ENCODE peak calls at places on chromosomes 7 and 10, in four cellular contexts. A, H, O and V are unnamed samples.

GRCh38 chr7:101680406-101681145 is 51.5 kb upstream of the MYL10 start:
- DNase-seq in A (no peak), H (no peak), O (no peak), V (no peak)

GRCh38 chr10:100625821-100626220 is 90.1 kb downstream of the HIF1AN start:
- DNase-seq in A (no peak), H (no peak), O (no peak), V (no peak)

GRCh38 chr7:39554583-39555140 is 11.5 kb upstream of the YAE1 start:
- DNase-seq in A (no peak), H (no peak), O (no peak), V (no peak)

GRCh38 chr7:7517661-7518236 is 17.9 kb downstream of the COL28A1 start:
- DNase-seq in A (peak; percentile 62), H (no peak), O (no peak), V (no peak)

GRCh38 chr10:104255244-104255981 is 721 bp downstream of the GSTO1 start:
- DNase-seq in A (peak; percentile 82), H (no peak), O (peak; percentile 41), V (peak; percentile 56)

GRCh38 chr10:51649064-51649463 is 50.3 kb downstream of the CSTF2T start:
- DNase-seq in A (no peak), H (no peak), O (no peak), V (no peak)

GRCh38 chr7:65304175-65304574 is 69.5 kb upstream of the ZNF92 start:
- DNase-seq in A (no peak), H (no peak), O (no peak), V (no peak)

GRCh38 chr7:120858299-120858636 is 324 bp upstream of the TSPAN12 start:
- DNase-seq in A (no peak), H (no peak), O (no peak), V (no peak)

GRCh38 chr10:44249490-44249889 is 135.4 kb downstream of the CXCL12 start:
- DNase-seq in A (no peak), H (no peak), O (no peak), V (no peak)

GRCh38 chr7:74097937-74098614 is 14.5 kb downstream of the LIMK1 start:
- DNase-seq in A (no peak), H (no peak), O (peak; percentile 67), V (peak; percentile 30)

GRCh38 chr7:126185959-126186580 is 1066.7 kb downstream of the GRM8 start:
- DNase-seq in A (no peak), H (no peak), O (peak; percentile 2), V (no peak)

GRCh38 chr10:132023092-132023811 is 41.5 kb upstream of the BNIP3 start:
- DNase-seq in A (peak; percentile 55), H (no peak), O (peak; percentile 84), V (peak; percentile 83)

GRCh38 chr7:47435889-47436312 is 146.0 kb downstream of the TNS3 start:
- DNase-seq in A (peak; percentile 27), H (no peak), O (peak; percentile 79), V (peak; percentile 62)

GRCh38 chr7:141466151-141466904 is 84.9 kb upstream of the AGK start:
- DNase-seq in A (no peak), H (no peak), O (no peak), V (no peak)

GRCh38 chr7:36279926-36280315 is 109.7 kb upstream of the ANLN start:
- DNase-seq in A (no peak), H (no peak), O (no peak), V (no peak)

GRCh38 chr10:35545878-35546631 is 59.1 kb upstream of the GJD4 start:
- DNase-seq in A (no peak), H (no peak), O (no peak), V (peak; percentile 14)

GRCh38 chr7:132944774-132945173 is 137.1 kb downstream of the CHCHD3 start:
- DNase-seq in A (no peak), H (no peak), O (no peak), V (no peak)

GRCh38 chr7:24290004-24290641 is 6.1 kb downstream of the NPY start:
- DNase-seq in A (peak; percentile 60), H (peak; percentile 70), O (peak; percentile 69), V (peak; percentile 36)

GRCh38 chr10:61899997-61900828 is 1.3 kb upstream of the ARID5B start:
- DNase-seq in A (peak; percentile 26), H (peak; percentile 64), O (peak; percentile 72), V (peak; percentile 40)

GRCh38 chr10:69409968-69410367 is 6.8 kb downstream of the TACR2 start:
- DNase-seq in A (no peak), H (peak; percentile 60), O (no peak), V (no peak)

GRCh38 chr7:33107136-33108066 is 1.8 kb downstream of the RP9 start:
- DNase-seq in A (peak; percentile 47), H (no peak), O (peak; percentile 62), V (peak; percentile 18)

GRCh38 chr10:61606971-61607907 is 55.5 kb upstream of the CABCOCO1 start:
- DNase-seq in A (peak; percentile 14), H (no peak), O (no peak), V (no peak)

GRCh38 chr10:10792681-10793080 is 225.0 kb upstream of the CELF2 start:
- DNase-seq in A (no peak), H (no peak), O (no peak), V (no peak)

GRCh38 chr10:114404171-114405010 is at the start of gene AFAP1L2:
- DNase-seq in A (no peak), H (no peak), O (peak; percentile 84), V (peak; percentile 65)

GRCh38 chr10:119263966-119264621 is 56.7 kb downstream of the GRK5 start:
- DNase-seq in A (no peak), H (no peak), O (no peak), V (no peak)

GRCh38 chr10:580796-581195 is 108.7 kb downstream of the DIP2C start:
- DNase-seq in A (no peak), H (no peak), O (no peak), V (no peak)

GRCh38 chr10:118305730-118306129 is 36.4 kb downstream of the FAM204A start:
- DNase-seq in A (no peak), H (no peak), O (no peak), V (no peak)

GRCh38 chr7:25716421-25716820 is 435.6 kb upstream of the NFE2L3 start:
- DNase-seq in A (no peak), H (no peak), O (no peak), V (no peak)

GRCh38 chr7:147670759-147671158 is 919.8 kb upstream of the C7orf33 start:
- DNase-seq in A (no peak), H (no peak), O (no peak), V (no peak)

GRCh38 chr7:117995850-117996650 is 122.8 kb upstream of the CTTNBP2 start:
- DNase-seq in A (no peak), H (no peak), O (no peak), V (no peak)

GRCh38 chr7:101537205-101537604 is 91.9 kb downstream of the MYL10 start:
- DNase-seq in A (peak; percentile 78), H (no peak), O (peak; percentile 83), V (no peak)

GRCh38 chr7:157080111-157080730 is 58.5 kb upstream of the UBE3C start:
- DNase-seq in A (no peak), H (no peak), O (no peak), V (no peak)

GRCh38 chr10:117175901-117176534 is 21.3 kb upstream of the KCNK18 start:
- DNase-seq in A (peak; percentile 56), H (peak; percentile 19), O (peak; percentile 78), V (peak; percentile 80)

GRCh38 chr7:1694551-1694950 is 24.5 kb downstream of the ELFN1 start:
- DNase-seq in A (no peak), H (no peak), O (no peak), V (no peak)

GRCh38 chr10:120508393-120508792 is 51.4 kb downstream of the PLPP4 start:
- DNase-seq in A (no peak), H (no peak), O (no peak), V (peak; percentile 13)

DNA sequence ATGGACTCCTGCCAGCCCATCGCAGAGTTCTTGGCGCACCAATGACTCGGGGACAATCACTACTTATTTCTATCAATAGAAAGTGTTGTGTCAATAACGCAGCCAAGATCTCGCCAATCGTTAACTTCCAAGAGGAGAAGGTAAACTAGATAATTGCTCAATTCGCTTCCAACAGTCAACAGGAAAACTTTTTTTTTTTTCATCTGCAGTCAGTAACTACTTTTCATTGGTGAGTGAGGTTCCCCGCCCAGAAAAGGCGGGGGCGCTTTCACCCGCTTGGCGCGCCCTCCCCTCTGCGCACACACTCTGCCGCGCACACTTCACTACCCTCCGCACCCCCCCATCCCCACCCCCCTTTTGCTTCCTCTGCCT is at the start of gene FEZF1:
- DNase-seq in A (peak; percentile 30), H (no peak), O (no peak), V (no peak)
- TF ChIP-seq PBX3 in A (no peak), H (no peak), O (no peak), V (no peak)

DNA sequence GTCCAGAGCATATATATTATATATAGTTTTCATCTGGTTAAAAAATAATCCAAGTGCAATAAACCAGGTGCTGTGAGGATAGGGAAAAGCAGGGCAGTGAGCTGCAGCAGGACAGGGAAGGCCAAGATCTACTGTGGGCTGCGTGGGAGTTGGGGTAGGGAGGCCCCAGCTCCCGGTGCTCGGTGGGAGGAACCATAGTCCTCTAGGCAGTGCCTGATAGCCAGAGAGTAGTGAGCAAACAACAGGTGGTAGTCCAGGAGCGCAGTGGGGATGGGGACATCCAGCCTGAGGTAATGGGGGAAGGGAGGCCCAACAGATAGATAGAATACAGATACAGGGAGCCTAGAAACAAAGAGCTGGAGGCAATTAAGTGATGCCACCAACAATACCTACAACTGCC is 4.1 kb upstream of the BMPR1A start:
- DNase-seq in A (no peak), H (no peak), O (no peak), V (no peak)
- TF ChIP-seq PBX3 in A (no peak), H (no peak), O (no peak), V (no peak)

DNA sequence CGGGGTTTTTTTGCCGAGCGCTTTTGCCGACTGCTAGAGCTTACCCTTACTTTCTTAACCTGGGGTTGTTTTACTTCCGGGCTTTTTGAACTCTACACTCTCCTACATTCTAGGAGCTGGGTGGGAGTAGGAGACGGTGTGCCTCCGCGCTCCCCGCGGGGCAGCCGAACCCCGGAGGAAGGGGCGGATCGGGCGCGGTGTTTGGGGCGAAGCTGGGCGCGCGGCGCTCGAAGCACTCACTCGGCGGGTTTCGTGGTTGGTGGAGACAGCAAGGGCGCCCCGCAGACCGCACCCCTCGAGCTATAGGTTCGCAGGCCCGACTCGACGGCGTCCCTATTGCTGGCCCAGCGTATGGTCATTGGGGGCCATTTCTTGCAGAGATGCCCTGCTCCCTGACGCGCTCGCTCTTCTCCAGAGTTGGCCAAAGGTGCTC is 245 bp downstream of the ZNF518A start:
- DNase-seq in A (peak; percentile 79), H (no peak), O (peak; percentile 89), V (peak; percentile 92)
- TF ChIP-seq PBX3 in A (no peak), H (no peak), O (no peak), V (no peak)

GRCh38 chr7:30465342-30466170 is 13.0 kb downstream of the NOD1 start:
- DNase-seq in A (no peak), H (no peak), O (no peak), V (no peak)

GRCh38 chr7:30467275-30467674 is 11.3 kb downstream of the NOD1 start:
- DNase-seq in A (no peak), H (no peak), O (no peak), V (no peak)

GRCh38 chr7:30464231-30464660 is 14.3 kb downstream of the NOD1 start:
- DNase-seq in A (no peak), H (peak; percentile 49), O (no peak), V (no peak)

GRCh38 chr7:30468041-30468440 is 10.5 kb downstream of the NOD1 start:
- DNase-seq in A (no peak), H (no peak), O (no peak), V (no peak)

DNA sequence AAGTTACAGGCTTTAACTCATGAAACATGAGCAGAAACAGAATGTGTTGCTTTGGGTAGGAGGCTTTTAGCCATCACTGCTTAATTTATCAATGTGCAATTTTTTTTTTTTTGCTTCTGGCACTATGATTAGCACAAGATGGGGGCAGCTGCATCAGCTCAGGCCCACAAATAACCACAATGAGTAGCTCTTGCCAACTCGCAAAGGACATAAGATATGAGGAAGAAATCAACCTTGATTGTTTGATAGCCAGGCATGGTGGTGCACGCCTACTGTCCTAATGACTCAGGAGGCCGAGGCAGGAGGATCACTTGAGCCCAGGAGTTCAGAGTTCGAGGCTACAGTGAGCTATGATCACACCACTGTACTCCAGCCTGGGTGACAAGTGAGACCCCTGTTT is 12.3 kb downstream of the NOD1 start:
- DNase-seq in A (no peak), H (no peak), O (no peak), V (no peak)
- TF ChIP-seq PBX3 in A (no peak), H (no peak), O (no peak), V (no peak)